ENCODE peak calls at places on chromosomes 4 and X, in four cellular contexts. One of them, this sample, is unnamed.

GRCh38 chr4:41913509-41913908 is 21.7 kb upstream of the TMEM33 start:
- DNase-seq in EH: no peak
- DNase-seq in NCI-H460: no peak
- DNase-seq in cardiac fibroblast: no peak
- DNase-seq in this sample: no peak

GRCh38 chr4:182593413-182593812 is 323.8 kb downstream of the DCTD start:
- DNase-seq in NCI-H460: no peak
- DNase-seq in EH: no peak
- DNase-seq in cardiac fibroblast: no peak
- DNase-seq in this sample: no peak

GRCh38 chrX:10175317-10175871 is 18.6 kb downstream of the CLCN4 start:
- DNase-seq in cardiac fibroblast: peak; percentile 71
- DNase-seq in NCI-H460: no peak
- DNase-seq in EH: peak; percentile 75
- DNase-seq in this sample: peak; percentile 35

GRCh38 chr4:78057135-78057599 is at the start of gene FRAS1:
- DNase-seq in EH: peak; percentile 39
- DNase-seq in cardiac fibroblast: peak; percentile 50
- DNase-seq in NCI-H460: no peak
- DNase-seq in this sample: peak; percentile 44

GRCh38 chr4:39855909-39856512 is 121.7 kb downstream of the PDS5A start:
- DNase-seq in EH: peak; percentile 77
- DNase-seq in cardiac fibroblast: peak; percentile 15
- DNase-seq in NCI-H460: no peak
- DNase-seq in this sample: peak; percentile 16

GRCh38 chr4:69823481-69824186 is 36.3 kb downstream of the SULT1E1 start:
- DNase-seq in NCI-H460: peak; percentile 6
- DNase-seq in EH: no peak
- DNase-seq in cardiac fibroblast: peak; percentile 58
- DNase-seq in this sample: peak; percentile 63

GRCh38 chr4:12674184-12674583 is 810.0 kb downstream of the RAB28 start:
- DNase-seq in cardiac fibroblast: no peak
- DNase-seq in NCI-H460: no peak
- DNase-seq in EH: no peak
- DNase-seq in this sample: no peak

GRCh38 chr4:6701371-6701770 is 7.7 kb downstream of the S100P start:
- DNase-seq in cardiac fibroblast: no peak
- DNase-seq in EH: no peak
- DNase-seq in NCI-H460: no peak
- DNase-seq in this sample: no peak

GRCh38 chrX:23799469-23800065 is 16.6 kb downstream of the SAT1 start:
- DNase-seq in EH: peak; percentile 32
- DNase-seq in cardiac fibroblast: peak; percentile 80
- DNase-seq in NCI-H460: no peak
- DNase-seq in this sample: no peak

GRCh38 chrX:80812176-80812575 is 2.5 kb upstream of the BRWD3 start:
- DNase-seq in cardiac fibroblast: peak; percentile 65
- DNase-seq in EH: peak; percentile 48
- DNase-seq in NCI-H460: no peak
- DNase-seq in this sample: peak; percentile 89

GRCh38 chrX:82134378-82134777 is 932.5 kb downstream of the SH3BGRL start:
- DNase-seq in EH: no peak
- DNase-seq in cardiac fibroblast: no peak
- DNase-seq in NCI-H460: no peak
- DNase-seq in this sample: no peak

GRCh38 chrX:153727108-153727931 is 2.7 kb downstream of the ABCD1 start:
- DNase-seq in NCI-H460: no peak
- DNase-seq in EH: peak; percentile 28
- DNase-seq in cardiac fibroblast: peak; percentile 49
- DNase-seq in this sample: peak; percentile 31

GRCh38 chr4:95091272-95091671 is 333.5 kb downstream of the BMPR1B start:
- DNase-seq in cardiac fibroblast: no peak
- DNase-seq in EH: no peak
- DNase-seq in NCI-H460: no peak
- DNase-seq in this sample: no peak

GRCh38 chr4:161704653-161705052 is 459.1 kb downstream of the FSTL5 start:
- DNase-seq in EH: no peak
- DNase-seq in cardiac fibroblast: no peak
- DNase-seq in NCI-H460: no peak
- DNase-seq in this sample: no peak

GRCh38 chr4:188573104-188573503 is 433.9 kb downstream of the TRIML1 start:
- DNase-seq in cardiac fibroblast: no peak
- DNase-seq in NCI-H460: no peak
- DNase-seq in EH: no peak
- DNase-seq in this sample: no peak